ENCODE peak calls at places on chromosomes 2 and 18, in five cellular contexts. One of them, this sample, is unnamed.

GRCh38 chr2:188902906-188903305 is 71.3 kb upstream of the COL3A1 start:
- DNase-seq in astrocyte of the spinal cord: peak
- DNase-seq in MCF 10A: peak
- DNase-seq in right atrium auricular region: no peak
- DNase-seq in mesothelial cell of epicardium: no peak
- DNase-seq in this sample: no peak

GRCh38 chr2:216710531-216711282 is 15.4 kb upstream of the IGFBP5 start:
- DNase-seq in astrocyte of the spinal cord: no peak
- DNase-seq in MCF 10A: no peak
- DNase-seq in right atrium auricular region: no peak
- DNase-seq in mesothelial cell of epicardium: no peak
- DNase-seq in this sample: no peak

GRCh38 chr2:237877576-237878307 is 18.3 kb downstream of the RAMP1 start:
- DNase-seq in astrocyte of the spinal cord: no peak
- DNase-seq in MCF 10A: no peak
- DNase-seq in right atrium auricular region: no peak
- DNase-seq in mesothelial cell of epicardium: no peak
- DNase-seq in this sample: no peak

GRCh38 chr2:148596033-148596432 is 48.5 kb upstream of the EPC2 start:
- DNase-seq in astrocyte of the spinal cord: no peak
- DNase-seq in MCF 10A: no peak
- DNase-seq in right atrium auricular region: no peak
- DNase-seq in mesothelial cell of epicardium: no peak
- DNase-seq in this sample: no peak

GRCh38 chr2:128466377-128467175 is 147.9 kb upstream of the HS6ST1 start:
- DNase-seq in astrocyte of the spinal cord: no peak
- DNase-seq in MCF 10A: peak
- DNase-seq in right atrium auricular region: peak
- DNase-seq in mesothelial cell of epicardium: peak
- DNase-seq in this sample: no peak

GRCh38 chr2:1047485-1047884 is 96.8 kb downstream of the SNTG2 start:
- DNase-seq in astrocyte of the spinal cord: peak
- DNase-seq in MCF 10A: no peak
- DNase-seq in right atrium auricular region: no peak
- DNase-seq in mesothelial cell of epicardium: no peak
- DNase-seq in this sample: no peak

GRCh38 chr2:180359522-180360282 is 352.6 kb upstream of the CWC22 start:
- DNase-seq in astrocyte of the spinal cord: no peak
- DNase-seq in MCF 10A: peak
- DNase-seq in right atrium auricular region: no peak
- DNase-seq in mesothelial cell of epicardium: no peak
- DNase-seq in this sample: no peak

GRCh38 chr2:237885931-237886701 is 26.7 kb downstream of the RAMP1 start:
- DNase-seq in astrocyte of the spinal cord: peak
- DNase-seq in MCF 10A: no peak
- DNase-seq in right atrium auricular region: peak
- DNase-seq in mesothelial cell of epicardium: no peak
- DNase-seq in this sample: no peak

GRCh38 chr2:156437876-156438410 is 1.8 kb downstream of the GPD2 start:
- DNase-seq in astrocyte of the spinal cord: no peak
- DNase-seq in MCF 10A: peak
- DNase-seq in right atrium auricular region: no peak
- DNase-seq in mesothelial cell of epicardium: no peak
- DNase-seq in this sample: no peak

GRCh38 chr2:37809525-37809924 is 115.6 kb upstream of the RMDN2 start:
- DNase-seq in astrocyte of the spinal cord: peak
- DNase-seq in MCF 10A: peak
- DNase-seq in right atrium auricular region: no peak
- DNase-seq in mesothelial cell of epicardium: no peak
- DNase-seq in this sample: no peak

GRCh38 chr2:238997137-238997390 is 149.2 kb downstream of the TWIST2 start:
- DNase-seq in astrocyte of the spinal cord: no peak
- DNase-seq in MCF 10A: no peak
- DNase-seq in right atrium auricular region: no peak
- DNase-seq in mesothelial cell of epicardium: no peak
- DNase-seq in this sample: no peak

GRCh38 chr2:24543252-24543651 is 52.2 kb downstream of the NCOA1 start:
- DNase-seq in astrocyte of the spinal cord: no peak
- DNase-seq in MCF 10A: no peak
- DNase-seq in right atrium auricular region: no peak
- DNase-seq in mesothelial cell of epicardium: no peak
- DNase-seq in this sample: no peak

GRCh38 chr2:69298862-69299261 is 88.2 kb downstream of the GFPT1 start:
- DNase-seq in astrocyte of the spinal cord: peak
- DNase-seq in MCF 10A: peak
- DNase-seq in right atrium auricular region: no peak
- DNase-seq in mesothelial cell of epicardium: no peak
- DNase-seq in this sample: no peak

GRCh38 chr2:209790066-209790728 is 18.6 kb downstream of the UNC80 start:
- DNase-seq in astrocyte of the spinal cord: no peak
- DNase-seq in MCF 10A: no peak
- DNase-seq in right atrium auricular region: no peak
- DNase-seq in mesothelial cell of epicardium: no peak
- DNase-seq in this sample: no peak

GRCh38 chr2:29311458-29311857 is 196.2 kb downstream of the CLIP4 start:
- DNase-seq in astrocyte of the spinal cord: no peak
- DNase-seq in MCF 10A: no peak
- DNase-seq in right atrium auricular region: no peak
- DNase-seq in mesothelial cell of epicardium: no peak
- DNase-seq in this sample: no peak

GRCh38 chr18:31072175-31072574 is 29.6 kb upstream of the DSC3 start:
- DNase-seq in astrocyte of the spinal cord: no peak
- DNase-seq in MCF 10A: no peak
- DNase-seq in right atrium auricular region: no peak
- DNase-seq in mesothelial cell of epicardium: no peak
- DNase-seq in this sample: no peak

GRCh38 chr2:133718688-133719201 is 150.5 kb upstream of the NCKAP5 start:
- DNase-seq in astrocyte of the spinal cord: peak
- DNase-seq in MCF 10A: peak
- DNase-seq in right atrium auricular region: peak
- DNase-seq in mesothelial cell of epicardium: no peak
- DNase-seq in this sample: no peak

GRCh38 chr2:184268900-184269299 is 329.4 kb upstream of the ZNF804A start:
- DNase-seq in astrocyte of the spinal cord: no peak
- DNase-seq in MCF 10A: no peak
- DNase-seq in right atrium auricular region: no peak
- DNase-seq in mesothelial cell of epicardium: no peak
- DNase-seq in this sample: no peak

GRCh38 chr2:145551661-145552060 is 1031.7 kb upstream of the ZEB2 start:
- DNase-seq in astrocyte of the spinal cord: no peak
- DNase-seq in MCF 10A: no peak
- DNase-seq in right atrium auricular region: no peak
- DNase-seq in mesothelial cell of epicardium: no peak
- DNase-seq in this sample: no peak

GRCh38 chr18:11976882-11977281 is 4.4 kb upstream of the IMPA2 start:
- DNase-seq in astrocyte of the spinal cord: peak
- DNase-seq in MCF 10A: no peak
- DNase-seq in right atrium auricular region: no peak
- DNase-seq in mesothelial cell of epicardium: no peak
- DNase-seq in this sample: no peak

GRCh38 chr2:119937680-119938079 is 75.2 kb upstream of the EPB41L5 start:
- DNase-seq in astrocyte of the spinal cord: no peak
- DNase-seq in MCF 10A: no peak
- DNase-seq in right atrium auricular region: no peak
- DNase-seq in mesothelial cell of epicardium: no peak
- DNase-seq in this sample: no peak

GRCh38 chr18:79570266-79571201 is 109.1 kb upstream of the CTDP1 start:
- DNase-seq in astrocyte of the spinal cord: peak
- DNase-seq in MCF 10A: peak
- DNase-seq in right atrium auricular region: no peak
- DNase-seq in mesothelial cell of epicardium: peak
- DNase-seq in this sample: no peak

GRCh38 chr2:177625744-177626655 is 233.4 kb downstream of the AGPS start:
- DNase-seq in astrocyte of the spinal cord: no peak
- DNase-seq in MCF 10A: no peak
- DNase-seq in right atrium auricular region: no peak
- DNase-seq in mesothelial cell of epicardium: no peak
- DNase-seq in this sample: no peak

GRCh38 chr2:42973771-42974170 is 181.4 kb upstream of the HAAO start:
- DNase-seq in astrocyte of the spinal cord: no peak
- DNase-seq in MCF 10A: no peak
- DNase-seq in right atrium auricular region: no peak
- DNase-seq in mesothelial cell of epicardium: no peak
- DNase-seq in this sample: no peak

GRCh38 chr18:7325126-7325430 is 94.2 kb downstream of the LRRC30 start:
- DNase-seq in astrocyte of the spinal cord: no peak
- DNase-seq in MCF 10A: peak
- DNase-seq in right atrium auricular region: no peak
- DNase-seq in mesothelial cell of epicardium: no peak
- DNase-seq in this sample: no peak

GRCh38 chr2:45494275-45494977 is 116.6 kb downstream of the SRBD1 start:
- DNase-seq in astrocyte of the spinal cord: peak
- DNase-seq in MCF 10A: peak
- DNase-seq in right atrium auricular region: no peak
- DNase-seq in mesothelial cell of epicardium: no peak
- DNase-seq in this sample: peak

GRCh38 chr2:42747422-42747821 is 16.5 kb downstream of the OXER1 start:
- DNase-seq in astrocyte of the spinal cord: no peak
- DNase-seq in MCF 10A: no peak
- DNase-seq in right atrium auricular region: no peak
- DNase-seq in mesothelial cell of epicardium: no peak
- DNase-seq in this sample: no peak

GRCh38 chr18:45066210-45066609 is 385.5 kb downstream of the SETBP1 start:
- DNase-seq in astrocyte of the spinal cord: no peak
- DNase-seq in MCF 10A: no peak
- DNase-seq in right atrium auricular region: no peak
- DNase-seq in mesothelial cell of epicardium: no peak
- DNase-seq in this sample: no peak

DNA sequence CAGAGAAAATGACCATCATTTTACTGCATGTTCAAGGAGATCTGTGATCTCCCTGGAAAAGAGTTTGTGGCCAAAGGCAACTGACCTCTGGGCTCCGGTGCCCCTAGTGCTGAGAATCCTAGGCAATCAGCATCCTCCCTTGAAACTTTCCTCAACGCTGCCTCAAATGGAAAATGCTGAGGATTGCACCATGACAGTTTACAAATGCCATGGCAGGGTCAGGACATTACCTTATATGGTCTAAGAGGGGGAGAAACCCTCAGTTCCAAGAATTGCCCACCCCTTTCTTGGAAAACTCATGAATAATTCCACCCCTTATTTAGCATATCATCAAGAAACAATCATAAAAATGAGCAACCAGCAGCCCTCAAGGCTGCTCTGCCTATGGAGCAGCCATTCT is 48.3 kb downstream of the ALPK2 start:
- DNase-seq in astrocyte of the spinal cord: peak
- DNase-seq in MCF 10A: peak
- DNase-seq in right atrium auricular region: no peak
- DNase-seq in mesothelial cell of epicardium: no peak
- DNase-seq in this sample: no peak
- TF ChIP-seq CTCF in astrocyte of the spinal cord: no peak
- TF ChIP-seq CTCF in MCF 10A: no peak
- TF ChIP-seq CTCF in right atrium auricular region: no peak
- TF ChIP-seq CTCF in mesothelial cell of epicardium: no peak
- TF ChIP-seq CTCF in this sample: no peak

GRCh38 chr2:19580264-19580663 is 221.8 kb upstream of the OSR1 start:
- DNase-seq in astrocyte of the spinal cord: no peak
- DNase-seq in MCF 10A: no peak
- DNase-seq in right atrium auricular region: no peak
- DNase-seq in mesothelial cell of epicardium: no peak
- DNase-seq in this sample: no peak
- TF ChIP-seq CTCF in astrocyte of the spinal cord: no peak
- TF ChIP-seq CTCF in MCF 10A: no peak
- TF ChIP-seq CTCF in right atrium auricular region: no peak
- TF ChIP-seq CTCF in mesothelial cell of epicardium: no peak
- TF ChIP-seq CTCF in this sample: no peak

GRCh38 chr2:150485114-150485870 is 2.2 kb downstream of the RND3 start:
- DNase-seq in astrocyte of the spinal cord: peak
- DNase-seq in MCF 10A: peak
- DNase-seq in right atrium auricular region: peak
- DNase-seq in mesothelial cell of epicardium: peak
- DNase-seq in this sample: peak
- TF ChIP-seq CTCF in astrocyte of the spinal cord: peak
- TF ChIP-seq CTCF in MCF 10A: no peak
- TF ChIP-seq CTCF in right atrium auricular region: no peak
- TF ChIP-seq CTCF in mesothelial cell of epicardium: no peak
- TF ChIP-seq CTCF in this sample: peak

GRCh38 chr18:34595673-34596072 is 114.4 kb upstream of the DTNA start:
- DNase-seq in astrocyte of the spinal cord: peak
- DNase-seq in MCF 10A: peak
- DNase-seq in right atrium auricular region: no peak
- DNase-seq in mesothelial cell of epicardium: no peak
- DNase-seq in this sample: no peak
- TF ChIP-seq CTCF in astrocyte of the spinal cord: peak
- TF ChIP-seq CTCF in MCF 10A: peak
- TF ChIP-seq CTCF in right atrium auricular region: no peak
- TF ChIP-seq CTCF in mesothelial cell of epicardium: no peak
- TF ChIP-seq CTCF in this sample: peak

GRCh38 chr18:78448106-78448505 is 531.5 kb upstream of the SALL3 start:
- DNase-seq in astrocyte of the spinal cord: no peak
- DNase-seq in MCF 10A: no peak
- DNase-seq in right atrium auricular region: no peak
- DNase-seq in mesothelial cell of epicardium: no peak
- DNase-seq in this sample: no peak
- TF ChIP-seq CTCF in astrocyte of the spinal cord: no peak
- TF ChIP-seq CTCF in MCF 10A: no peak
- TF ChIP-seq CTCF in right atrium auricular region: no peak
- TF ChIP-seq CTCF in mesothelial cell of epicardium: no peak
- TF ChIP-seq CTCF in this sample: peak

GRCh38 chr2:121532347-121532766 is 1.7 kb downstream of the RNU4ATAC start:
- DNase-seq in astrocyte of the spinal cord: peak
- DNase-seq in MCF 10A: no peak
- DNase-seq in right atrium auricular region: no peak
- DNase-seq in mesothelial cell of epicardium: no peak
- DNase-seq in this sample: no peak
- TF ChIP-seq CTCF in astrocyte of the spinal cord: no peak
- TF ChIP-seq CTCF in MCF 10A: no peak
- TF ChIP-seq CTCF in right atrium auricular region: no peak
- TF ChIP-seq CTCF in mesothelial cell of epicardium: no peak
- TF ChIP-seq CTCF in this sample: no peak

This sample was measured in neural crest cell.